ENCODE peak calls at places on chromosomes 2 and 18, in nine cellular contexts. G is heart right ventricle, K is tibial artery, T is neural progenitor cell, F is AG04449, W is AG04450, D is A673, J is GM12865, U is heart left ventricle. B is an unnamed sample.

GRCh38 chr2:181742908-181743722 is 62.8 kb upstream of the NEUROD1 start:
- DNase-seq in G (peak; percentile 51), K (peak; percentile 32), T (peak; percentile 50), F (no peak), W (peak; percentile 11), D (peak; percentile 83), J (peak; percentile 53), U (peak; percentile 18), B (no peak)

GRCh38 chr2:151733781-151734672 is at the start of gene NEB:
- DNase-seq in G (no peak), K (no peak), T (no peak), F (no peak), W (no peak), D (no peak), J (no peak), U (no peak), B (no peak)

GRCh38 chr2:16104345-16105177 is 164.2 kb downstream of the MYCN start:
- DNase-seq in G (no peak), K (no peak), T (peak; percentile 45), F (no peak), W (no peak), D (no peak), J (no peak), U (no peak), B (no peak)

GRCh38 chr2:671787-672605 is 5.2 kb downstream of the TMEM18 start:
- DNase-seq in G (no peak), K (no peak), T (no peak), F (no peak), W (no peak), D (no peak), J (no peak), U (no peak), B (no peak)

GRCh38 chr2:158967731-158968395 is 577 bp upstream of the TANC1 start:
- DNase-seq in G (peak; percentile 60), K (peak; percentile 34), T (peak; percentile 89), F (no peak), W (no peak), D (peak; percentile 78), J (no peak), U (peak; percentile 62), B (peak; percentile 44)

GRCh38 chr2:232013701-232014353 is 52.3 kb downstream of the DIS3L2 start:
- DNase-seq in G (no peak), K (no peak), T (no peak), F (peak; percentile 55), W (peak; percentile 91), D (peak; percentile 21), J (peak; percentile 47), U (peak; percentile 20), B (no peak)

GRCh38 chr18:56878712-56879111 is 227.6 kb downstream of the WDR7 start:
- DNase-seq in G (no peak), K (no peak), T (no peak), F (no peak), W (no peak), D (no peak), J (no peak), U (no peak), B (no peak)

GRCh38 chr18:23209031-23209430 is 73.7 kb downstream of the CABLES1 start:
- DNase-seq in G (no peak), K (no peak), T (no peak), F (no peak), W (no peak), D (no peak), J (no peak), U (no peak), B (no peak)

GRCh38 chr2:233426619-233427342 is 72.5 kb downstream of the DGKD start:
- DNase-seq in G (no peak), K (no peak), T (no peak), F (peak; percentile 71), W (peak; percentile 86), D (peak; percentile 63), J (no peak), U (no peak), B (no peak)

GRCh38 chr2:42047488-42048317 is at the start of gene PKDCC:
- DNase-seq in G (peak; percentile 83), K (peak; percentile 82), T (peak; percentile 95), F (no peak), W (peak; percentile 37), D (peak; percentile 85), J (peak; percentile 63), U (peak; percentile 90), B (peak; percentile 72)

GRCh38 chr2:9204939-9205338 is 1.7 kb upstream of the ASAP2 start:
- DNase-seq in G (no peak), K (no peak), T (no peak), F (no peak), W (no peak), D (no peak), J (no peak), U (no peak), B (no peak)
- H3K4me3 ChIP-seq in G (no peak overlapping the region), K (no peak overlapping the region), T (no peak overlapping the region), F (no peak overlapping the region), W (no peak overlapping the region), D (no peak overlapping the region), J (no peak overlapping the region), U (no peak overlapping the region), B (no peak overlapping the region)

GRCh38 chr2:216147172-216148131 is 38.3 kb downstream of the XRCC5 start:
- DNase-seq in G (no peak), K (no peak), T (no peak), F (no peak), W (no peak), D (no peak), J (no peak), U (no peak), B (no peak)

GRCh38 chr2:216155954-216156353 is 46.8 kb downstream of the XRCC5 start:
- DNase-seq in G (no peak), K (no peak), T (no peak), F (no peak), W (no peak), D (no peak), J (no peak), U (no peak), B (no peak)

GRCh38 chr2:216149741-216150140 is 40.6 kb downstream of the XRCC5 start:
- DNase-seq in G (no peak), K (no peak), T (no peak), F (no peak), W (no peak), D (no peak), J (no peak), U (no peak), B (no peak)

GRCh38 chr2:216148983-216149382 is 39.8 kb downstream of the XRCC5 start:
- DNase-seq in G (no peak), K (no peak), T (no peak), F (no peak), W (no peak), D (no peak), J (no peak), U (no peak), B (no peak)

GRCh38 chr2:216151313-216152030 is 42.3 kb downstream of the XRCC5 start:
- DNase-seq in G (no peak), K (no peak), T (no peak), F (no peak), W (no peak), D (peak; percentile 27), J (no peak), U (no peak), B (no peak)
- TF ChIP-seq CTCF in G (no peak), K (no peak), T (peak; percentile 18), F (no peak), W (no peak), D (peak; percentile 42), J (no peak), U (no peak), B (no peak)

DNA sequence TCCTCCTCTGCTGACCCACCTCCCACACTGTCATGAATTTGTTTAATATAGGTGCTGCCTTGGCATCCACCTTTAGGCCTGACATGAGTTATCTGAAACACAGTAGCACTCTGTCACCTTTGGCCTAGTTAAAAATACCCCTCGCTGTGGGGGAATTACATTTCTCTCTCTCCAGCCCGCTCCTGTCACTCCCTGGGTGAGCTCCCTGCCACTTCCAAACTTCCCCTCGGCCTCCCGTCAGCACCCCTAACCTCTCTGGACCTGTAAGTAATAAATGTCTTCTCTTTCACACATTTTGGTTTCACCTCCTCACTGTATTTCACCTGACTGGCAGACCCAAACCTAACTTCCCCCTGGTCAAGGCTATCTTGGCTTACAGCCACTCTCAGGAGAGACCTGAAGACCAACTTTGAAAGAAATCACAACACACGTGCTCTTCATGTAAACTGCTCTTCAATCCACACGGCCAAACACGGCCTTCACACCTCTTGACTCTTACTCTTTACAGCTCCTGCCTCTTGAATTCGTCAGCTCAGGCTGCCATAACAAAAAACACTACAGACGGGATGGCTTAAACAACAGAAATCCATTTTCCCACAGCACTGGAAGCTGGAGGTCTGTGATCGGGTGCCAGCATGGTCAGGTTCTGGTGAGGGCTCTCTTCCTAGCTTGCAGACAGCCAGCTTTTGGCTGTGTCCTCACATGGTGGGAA is 28.3 kb downstream of the REEP1 start:
- DNase-seq in G (no peak), K (no peak), T (no peak), F (no peak), W (no peak), D (no peak), J (peak; percentile 6), U (no peak), B (no peak)
- H3K4me3 ChIP-seq in G (no peak overlapping the region), K (no peak overlapping the region), T (no peak overlapping the region), F (no peak overlapping the region), W (no peak overlapping the region), D (no peak overlapping the region), J (no peak overlapping the region), U (no peak overlapping the region), B (no peak overlapping the region)

GRCh38 chr2:173033080-173033479 is 42.6 kb upstream of the MAP3K20 start:
- DNase-seq in G (no peak), K (no peak), T (no peak), F (no peak), W (no peak), D (peak; percentile 60), J (no peak), U (no peak), B (no peak)

GRCh38 chr2:173037245-173038106 is 38.2 kb upstream of the MAP3K20 start:
- DNase-seq in G (peak; percentile 15), K (no peak), T (no peak), F (no peak), W (no peak), D (no peak), J (no peak), U (peak; percentile 17), B (peak; percentile 42)

GRCh38 chr2:173030541-173031485 is 44.8 kb upstream of the MAP3K20 start:
- DNase-seq in G (no peak), K (no peak), T (no peak), F (no peak), W (no peak), D (no peak), J (no peak), U (no peak), B (no peak)

GRCh38 chr2:173032032-173032431 is 43.6 kb upstream of the MAP3K20 start:
- DNase-seq in G (no peak), K (no peak), T (no peak), F (no peak), W (no peak), D (no peak), J (no peak), U (no peak), B (no peak)

GRCh38 chr2:173034143-173034542 is 41.5 kb upstream of the MAP3K20 start:
- DNase-seq in G (peak; percentile 15), K (no peak), T (no peak), F (no peak), W (no peak), D (no peak), J (no peak), U (no peak), B (no peak)
- TF ChIP-seq CTCF in G (no peak), K (no peak), T (no peak), F (no peak), W (no peak), D (no peak), J (no peak), U (no peak), B (no peak)